ENCODE peak calls at places on chromosomes 11 and 22, in six cellular contexts. One of them, this sample, is unnamed.

GRCh38 chr11:128860571-128861361 is 6.3 kb downstream of the KCNJ1 start:
- DNase-seq in fibroblast of lung: no peak
- DNase-seq in lower lobe of right lung: no peak
- DNase-seq in right lobe of liver: no peak
- DNase-seq in psoas muscle: no peak
- DNase-seq in CD8-positive, alpha-beta T cell: no peak
- DNase-seq in this sample: no peak

GRCh38 chr11:125262194-125262824 is 97.8 kb downstream of the PKNOX2 start:
- DNase-seq in right lobe of liver: no peak
- DNase-seq in CD8-positive, alpha-beta T cell: no peak
- DNase-seq in psoas muscle: no peak
- DNase-seq in lower lobe of right lung: no peak
- DNase-seq in fibroblast of lung: no peak
- DNase-seq in this sample: no peak

GRCh38 chr22:49306632-49306975 is 521.1 kb downstream of the BRD1 start:
- DNase-seq in right lobe of liver: peak
- DNase-seq in CD8-positive, alpha-beta T cell: no peak
- DNase-seq in psoas muscle: no peak
- DNase-seq in fibroblast of lung: no peak
- DNase-seq in lower lobe of right lung: no peak
- DNase-seq in this sample: peak

GRCh38 chr11:131370090-131370751 is at the start of gene NTM:
- DNase-seq in fibroblast of lung: peak
- DNase-seq in CD8-positive, alpha-beta T cell: no peak
- DNase-seq in psoas muscle: peak
- DNase-seq in right lobe of liver: peak
- DNase-seq in lower lobe of right lung: no peak
- DNase-seq in this sample: peak

GRCh38 chr11:19890308-19890707 is 177.7 kb downstream of the NAV2 start:
- DNase-seq in fibroblast of lung: peak
- DNase-seq in CD8-positive, alpha-beta T cell: no peak
- DNase-seq in lower lobe of right lung: no peak
- DNase-seq in psoas muscle: no peak
- DNase-seq in right lobe of liver: no peak
- DNase-seq in this sample: no peak

GRCh38 chr11:37002831-37003230 is 404.8 kb upstream of the RAG2 start:
- DNase-seq in lower lobe of right lung: no peak
- DNase-seq in CD8-positive, alpha-beta T cell: no peak
- DNase-seq in fibroblast of lung: no peak
- DNase-seq in right lobe of liver: no peak
- DNase-seq in psoas muscle: no peak
- DNase-seq in this sample: no peak

GRCh38 chr11:117950320-117950719 is 21.1 kb upstream of the TMPRSS13 start:
- DNase-seq in CD8-positive, alpha-beta T cell: peak
- DNase-seq in psoas muscle: no peak
- DNase-seq in fibroblast of lung: no peak
- DNase-seq in right lobe of liver: no peak
- DNase-seq in lower lobe of right lung: no peak
- DNase-seq in this sample: no peak

GRCh38 chr11:33475999-33476398 is 218.8 kb downstream of the HIPK3 start:
- DNase-seq in lower lobe of right lung: no peak
- DNase-seq in right lobe of liver: no peak
- DNase-seq in CD8-positive, alpha-beta T cell: no peak
- DNase-seq in psoas muscle: no peak
- DNase-seq in fibroblast of lung: peak
- DNase-seq in this sample: peak

GRCh38 chr11:128290106-128290840 is 297.1 kb downstream of the ETS1 start:
- DNase-seq in psoas muscle: peak
- DNase-seq in fibroblast of lung: peak
- DNase-seq in lower lobe of right lung: peak
- DNase-seq in CD8-positive, alpha-beta T cell: peak
- DNase-seq in right lobe of liver: peak
- DNase-seq in this sample: peak

GRCh38 chr11:30478923-30479322 is 107.2 kb downstream of the MPPED2 start:
- DNase-seq in CD8-positive, alpha-beta T cell: no peak
- DNase-seq in psoas muscle: peak
- DNase-seq in right lobe of liver: no peak
- DNase-seq in fibroblast of lung: no peak
- DNase-seq in lower lobe of right lung: no peak
- DNase-seq in this sample: no peak

GRCh38 chr11:58178444-58178843 is 10.4 kb upstream of the OR9Q2 start:
- DNase-seq in fibroblast of lung: no peak
- DNase-seq in CD8-positive, alpha-beta T cell: no peak
- DNase-seq in lower lobe of right lung: no peak
- DNase-seq in right lobe of liver: no peak
- DNase-seq in psoas muscle: no peak
- DNase-seq in this sample: no peak

GRCh38 chr11:79708319-79708928 is 267.6 kb upstream of the TENM4 start:
- DNase-seq in CD8-positive, alpha-beta T cell: no peak
- DNase-seq in right lobe of liver: no peak
- DNase-seq in psoas muscle: no peak
- DNase-seq in lower lobe of right lung: no peak
- DNase-seq in fibroblast of lung: peak
- DNase-seq in this sample: no peak

GRCh38 chr22:42194953-42195352 is 64.3 kb upstream of the CYP2D6 start:
- DNase-seq in lower lobe of right lung: no peak
- DNase-seq in CD8-positive, alpha-beta T cell: no peak
- DNase-seq in fibroblast of lung: no peak
- DNase-seq in right lobe of liver: no peak
- DNase-seq in psoas muscle: no peak
- DNase-seq in this sample: no peak

GRCh38 chr11:120248551-120249278 is 8.8 kb downstream of the POU2F3 start:
- DNase-seq in right lobe of liver: no peak
- DNase-seq in fibroblast of lung: peak
- DNase-seq in CD8-positive, alpha-beta T cell: no peak
- DNase-seq in lower lobe of right lung: no peak
- DNase-seq in psoas muscle: no peak
- DNase-seq in this sample: no peak

GRCh38 chr11:77471520-77472234 is 2.2 kb downstream of the PAK1 start:
- DNase-seq in CD8-positive, alpha-beta T cell: no peak
- DNase-seq in lower lobe of right lung: no peak
- DNase-seq in right lobe of liver: no peak
- DNase-seq in fibroblast of lung: peak
- DNase-seq in psoas muscle: no peak
- DNase-seq in this sample: no peak

GRCh38 chr11:134226806-134227325 is 2.4 kb downstream of the VPS26B start:
- DNase-seq in right lobe of liver: no peak
- DNase-seq in lower lobe of right lung: no peak
- DNase-seq in psoas muscle: no peak
- DNase-seq in CD8-positive, alpha-beta T cell: no peak
- DNase-seq in fibroblast of lung: no peak
- DNase-seq in this sample: no peak
- H3K4me3 ChIP-seq in right lobe of liver: no peak
- H3K4me3 ChIP-seq in lower lobe of right lung: peak
- H3K4me3 ChIP-seq in psoas muscle: peak
- H3K4me3 ChIP-seq in CD8-positive, alpha-beta T cell: peak
- H3K4me3 ChIP-seq in fibroblast of lung: peak
- H3K4me3 ChIP-seq in this sample: no peak

GRCh38 chr11:17209939-17210245 is 2.1 kb upstream of the PIK3C2A start:
- DNase-seq in psoas muscle: no peak
- DNase-seq in CD8-positive, alpha-beta T cell: no peak
- DNase-seq in fibroblast of lung: no peak
- DNase-seq in lower lobe of right lung: no peak
- DNase-seq in right lobe of liver: no peak
- DNase-seq in this sample: no peak
- H3K4me3 ChIP-seq in psoas muscle: no peak
- H3K4me3 ChIP-seq in CD8-positive, alpha-beta T cell: no peak
- H3K4me3 ChIP-seq in fibroblast of lung: no peak
- H3K4me3 ChIP-seq in lower lobe of right lung: no peak
- H3K4me3 ChIP-seq in right lobe of liver: no peak
- H3K4me3 ChIP-seq in this sample: no peak

GRCh38 chr22:24303007-24303406 is 32.4 kb downstream of the SPECC1L start:
- DNase-seq in right lobe of liver: no peak
- DNase-seq in lower lobe of right lung: no peak
- DNase-seq in CD8-positive, alpha-beta T cell: no peak
- DNase-seq in psoas muscle: no peak
- DNase-seq in fibroblast of lung: no peak
- DNase-seq in this sample: no peak

GRCh38 chr22:24304067-24304675 is 33.5 kb downstream of the SPECC1L start:
- DNase-seq in psoas muscle: no peak
- DNase-seq in CD8-positive, alpha-beta T cell: no peak
- DNase-seq in lower lobe of right lung: no peak
- DNase-seq in right lobe of liver: no peak
- DNase-seq in fibroblast of lung: no peak
- DNase-seq in this sample: no peak

GRCh38 chr22:24310969-24311368 is 40.3 kb downstream of the SPECC1L start:
- DNase-seq in CD8-positive, alpha-beta T cell: no peak
- DNase-seq in lower lobe of right lung: no peak
- DNase-seq in right lobe of liver: no peak
- DNase-seq in fibroblast of lung: no peak
- DNase-seq in psoas muscle: no peak
- DNase-seq in this sample: no peak

GRCh38 chr22:24302591-24302990 is 32.0 kb downstream of the SPECC1L start:
- DNase-seq in lower lobe of right lung: no peak
- DNase-seq in right lobe of liver: no peak
- DNase-seq in psoas muscle: no peak
- DNase-seq in CD8-positive, alpha-beta T cell: no peak
- DNase-seq in fibroblast of lung: no peak
- DNase-seq in this sample: no peak

DNA sequence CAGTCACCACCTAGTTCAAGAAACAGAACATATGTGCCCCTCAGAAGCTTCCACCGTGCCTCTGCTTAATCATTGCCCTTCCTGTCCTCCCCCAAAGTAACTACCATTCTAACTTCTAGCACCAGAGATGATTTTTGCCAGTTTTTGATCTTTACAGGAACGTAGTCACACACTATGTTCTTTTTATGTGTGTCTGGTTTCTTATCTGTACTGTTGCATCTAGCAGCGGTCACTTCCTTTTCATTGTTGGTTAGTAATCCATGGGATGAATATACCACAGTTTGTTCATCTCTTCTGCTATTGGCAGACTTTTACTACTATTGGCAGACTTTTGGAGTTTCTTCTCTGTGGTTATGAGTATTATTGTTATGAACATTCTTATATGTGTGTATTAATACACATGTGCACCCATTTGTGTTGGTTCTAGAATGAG is 34.6 kb downstream of the SPECC1L start:
- DNase-seq in right lobe of liver: no peak
- DNase-seq in fibroblast of lung: no peak
- DNase-seq in psoas muscle: no peak
- DNase-seq in lower lobe of right lung: no peak
- DNase-seq in CD8-positive, alpha-beta T cell: no peak
- DNase-seq in this sample: no peak
- H3K4me3 ChIP-seq in right lobe of liver: no peak
- H3K4me3 ChIP-seq in fibroblast of lung: no peak
- H3K4me3 ChIP-seq in psoas muscle: no peak
- H3K4me3 ChIP-seq in lower lobe of right lung: no peak
- H3K4me3 ChIP-seq in CD8-positive, alpha-beta T cell: no peak
- H3K4me3 ChIP-seq in this sample: no peak

DNA sequence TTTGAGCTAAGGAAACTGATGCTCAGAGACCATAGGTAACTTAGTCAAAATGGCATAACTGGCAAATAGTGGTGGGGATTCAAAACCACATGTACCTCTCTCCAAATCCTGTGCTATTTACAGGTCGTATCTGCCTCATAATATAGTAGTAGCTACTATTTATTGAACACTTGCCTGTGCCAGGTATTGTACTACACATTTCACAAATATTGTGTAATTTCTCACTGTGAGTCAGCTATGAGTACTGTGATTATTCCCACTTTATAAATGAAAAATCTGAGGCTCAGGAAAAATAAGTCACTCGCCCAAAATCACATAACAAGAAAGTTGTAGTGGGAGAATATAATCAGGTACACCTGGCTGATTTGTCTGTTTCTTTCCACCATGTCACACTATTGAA is 199.8 kb upstream of the FAT3 start:
- DNase-seq in psoas muscle: no peak
- DNase-seq in CD8-positive, alpha-beta T cell: no peak
- DNase-seq in lower lobe of right lung: no peak
- DNase-seq in fibroblast of lung: no peak
- DNase-seq in right lobe of liver: no peak
- DNase-seq in this sample: no peak
- H3K4me3 ChIP-seq in psoas muscle: no peak
- H3K4me3 ChIP-seq in CD8-positive, alpha-beta T cell: no peak
- H3K4me3 ChIP-seq in lower lobe of right lung: no peak
- H3K4me3 ChIP-seq in fibroblast of lung: no peak
- H3K4me3 ChIP-seq in right lobe of liver: no peak
- H3K4me3 ChIP-seq in this sample: no peak

DNA sequence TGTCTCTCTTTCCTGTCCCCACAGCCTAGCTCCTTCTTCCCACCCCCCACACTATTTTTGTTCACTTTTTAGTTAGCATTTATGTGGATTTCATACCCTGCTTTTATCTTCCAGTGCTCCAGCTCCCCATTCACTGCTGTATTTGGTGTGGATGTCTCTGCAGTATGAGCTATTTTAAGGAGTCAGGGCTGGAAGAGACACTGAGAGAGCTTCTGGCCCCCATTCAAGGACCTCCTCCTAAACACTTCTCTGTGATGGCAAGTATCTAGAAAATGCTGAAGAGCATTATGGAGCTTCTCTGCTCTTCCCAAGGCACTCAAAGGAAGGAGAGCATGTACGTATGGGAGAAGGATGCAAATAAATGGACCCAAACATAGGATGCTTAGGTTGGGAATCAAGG is 79.5 kb downstream of the RAB30 start:
- DNase-seq in fibroblast of lung: no peak
- DNase-seq in lower lobe of right lung: no peak
- DNase-seq in psoas muscle: no peak
- DNase-seq in CD8-positive, alpha-beta T cell: no peak
- DNase-seq in right lobe of liver: no peak
- DNase-seq in this sample: no peak
- H3K4me3 ChIP-seq in fibroblast of lung: no peak
- H3K4me3 ChIP-seq in lower lobe of right lung: no peak
- H3K4me3 ChIP-seq in psoas muscle: no peak
- H3K4me3 ChIP-seq in CD8-positive, alpha-beta T cell: no peak
- H3K4me3 ChIP-seq in right lobe of liver: no peak
- H3K4me3 ChIP-seq in this sample: no peak

DNA sequence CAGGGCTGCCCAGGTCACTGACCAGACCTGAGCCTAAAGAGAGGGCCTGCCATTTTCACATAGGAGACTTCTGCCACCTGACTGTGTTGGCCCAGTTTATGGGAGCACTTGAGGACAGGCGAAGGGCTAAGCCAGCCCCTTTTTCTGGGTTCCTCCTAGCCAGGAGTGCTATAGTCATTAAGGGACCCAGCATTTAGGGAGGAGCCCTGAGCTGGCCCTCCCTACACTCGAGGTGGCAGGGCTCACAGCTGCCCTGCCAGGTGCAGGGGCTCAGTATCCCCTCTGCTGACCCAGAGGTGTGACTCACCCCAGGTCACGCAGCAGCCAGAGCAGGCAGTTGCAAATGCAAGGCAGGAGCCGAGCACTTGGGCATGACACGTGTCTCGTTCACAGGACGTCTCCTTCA is 86.3 kb upstream of the CRYBB3 start:
- DNase-seq in lower lobe of right lung: peak
- DNase-seq in psoas muscle: peak
- DNase-seq in fibroblast of lung: no peak
- DNase-seq in CD8-positive, alpha-beta T cell: no peak
- DNase-seq in right lobe of liver: peak
- DNase-seq in this sample: no peak
- H3K4me3 ChIP-seq in lower lobe of right lung: peak
- H3K4me3 ChIP-seq in psoas muscle: peak
- H3K4me3 ChIP-seq in fibroblast of lung: no peak
- H3K4me3 ChIP-seq in CD8-positive, alpha-beta T cell: no peak
- H3K4me3 ChIP-seq in right lobe of liver: peak
- H3K4me3 ChIP-seq in this sample: no peak

GRCh38 chr11:14518820-14519219 is 1.4 kb downstream of the PSMA1 start:
- DNase-seq in fibroblast of lung: no peak
- DNase-seq in psoas muscle: no peak
- DNase-seq in CD8-positive, alpha-beta T cell: no peak
- DNase-seq in lower lobe of right lung: no peak
- DNase-seq in right lobe of liver: no peak
- DNase-seq in this sample: no peak
- H3K4me3 ChIP-seq in fibroblast of lung: peak
- H3K4me3 ChIP-seq in psoas muscle: peak
- H3K4me3 ChIP-seq in CD8-positive, alpha-beta T cell: peak
- H3K4me3 ChIP-seq in lower lobe of right lung: peak
- H3K4me3 ChIP-seq in right lobe of liver: peak
- H3K4me3 ChIP-seq in this sample: no peak

This sample was measured in pancreas.